ENCODE peak calls at places on chromosomes 12 and 14, in ten cellular contexts. T is HCT116, M is uterus, J is spleen, S is tibial nerve, W is sigmoid colon, I is IMR-90, H is stomach, D is right lobe of liver, Z is body of pancreas. Q is an unnamed sample.

GRCh38 chr12:26823391-26823790 is 9.6 kb downstream of the ITPR2 start:
- DNase-seq in T (no peak), M (no peak), J (no peak), S (no peak), W (no peak), I (peak), H (no peak), D (no peak), Z (no peak), Q (no peak)

GRCh38 chr12:123268850-123269249 is 2.8 kb downstream of the CDK2AP1 start:
- DNase-seq in T (no peak), M (no peak), J (peak), S (no peak), W (no peak), I (no peak), H (no peak), D (no peak), Z (no peak), Q (no peak)

GRCh38 chr12:18363321-18363720 is 102.0 kb downstream of the PIK3C2G start:
- DNase-seq in T (no peak), M (no peak), J (no peak), S (no peak), W (no peak), I (no peak), H (no peak), D (no peak), Z (no peak), Q (no peak)

GRCh38 chr12:47717443-47718193 is 7.7 kb downstream of the ENDOU start:
- DNase-seq in T (no peak), M (peak), J (peak), S (peak), W (peak), I (peak), H (peak), D (no peak), Z (peak), Q (peak)

GRCh38 chr14:103088921-103089320 is 4.9 kb downstream of the LBHD2 start:
- DNase-seq in T (no peak), M (no peak), J (no peak), S (no peak), W (no peak), I (no peak), H (no peak), D (no peak), Z (no peak), Q (no peak)

GRCh38 chr12:112904571-112904970 is 2.2 kb upstream of the OAS1 start:
- DNase-seq in T (no peak), M (no peak), J (no peak), S (no peak), W (no peak), I (no peak), H (no peak), D (no peak), Z (no peak), Q (no peak)

GRCh38 chr12:17928708-17929366 is 161.2 kb downstream of the RERGL start:
- DNase-seq in T (peak), M (no peak), J (no peak), S (no peak), W (no peak), I (peak), H (no peak), D (no peak), Z (no peak), Q (no peak)

GRCh38 chr14:101230851-101231550 is 327.5 kb upstream of the RTL1 start:
- DNase-seq in T (no peak), M (no peak), J (no peak), S (no peak), W (no peak), I (no peak), H (no peak), D (no peak), Z (no peak), Q (no peak)

GRCh38 chr14:78593949-78594348 is 423.8 kb downstream of the NRXN3 start:
- DNase-seq in T (no peak), M (no peak), J (no peak), S (no peak), W (no peak), I (no peak), H (no peak), D (no peak), Z (no peak), Q (no peak)

GRCh38 chr14:101865288-101865687 is 99.1 kb upstream of the DYNC1H1 start:
- DNase-seq in T (no peak), M (no peak), J (no peak), S (no peak), W (no peak), I (no peak), H (no peak), D (no peak), Z (no peak), Q (no peak)

GRCh38 chr12:6693832-6694355 is 4.7 kb upstream of the ZNF384 start:
- DNase-seq in T (no peak), M (no peak), J (peak), S (no peak), W (no peak), I (no peak), H (no peak), D (no peak), Z (no peak), Q (no peak)

GRCh38 chr12:72282721-72283120 is 10.6 kb downstream of the TRHDE start:
- DNase-seq in T (no peak), M (no peak), J (no peak), S (no peak), W (no peak), I (no peak), H (no peak), D (no peak), Z (no peak), Q (no peak)

GRCh38 chr12:114744696-114745095 is 60.7 kb upstream of the TBX3 start:
- DNase-seq in T (no peak), M (peak), J (no peak), S (no peak), W (peak), I (peak), H (no peak), D (no peak), Z (no peak), Q (no peak)

GRCh38 chr14:96197969-96198368 is 6.7 kb upstream of the BDKRB2 start:
- DNase-seq in T (no peak), M (no peak), J (no peak), S (no peak), W (no peak), I (no peak), H (no peak), D (no peak), Z (peak), Q (no peak)

GRCh38 chr14:102525213-102526143 is 15.9 kb upstream of the ANKRD9 start:
- DNase-seq in T (peak), M (peak), J (no peak), S (peak), W (no peak), I (peak), H (no peak), D (no peak), Z (peak), Q (peak)

GRCh38 chr12:6647083-6647604 is at the start of gene ACRBP:
- DNase-seq in T (no peak), M (peak), J (peak), S (peak), W (peak), I (peak), H (peak), D (peak), Z (peak), Q (peak)

GRCh38 chr12:85568395-85569103 is 267.7 kb downstream of the RASSF9 start:
- DNase-seq in T (no peak), M (no peak), J (no peak), S (no peak), W (no peak), I (no peak), H (no peak), D (peak), Z (peak), Q (no peak)

GRCh38 chr14:72836085-72836484 is 57.8 kb downstream of the DPF3 start:
- DNase-seq in T (no peak), M (no peak), J (no peak), S (no peak), W (no peak), I (no peak), H (no peak), D (no peak), Z (no peak), Q (no peak)

GRCh38 chr12:120677765-120678473 is 9.0 kb upstream of the MLEC start:
- DNase-seq in T (no peak), M (no peak), J (no peak), S (no peak), W (no peak), I (no peak), H (no peak), D (no peak), Z (no peak), Q (peak)

GRCh38 chr12:95633049-95633545 is 81.8 kb upstream of the USP44 start:
- DNase-seq in T (peak), M (peak), J (no peak), S (no peak), W (no peak), I (peak), H (peak), D (no peak), Z (peak), Q (peak)

GRCh38 chr12:68538722-68539614 is 71.7 kb upstream of the RAP1B start:
- DNase-seq in T (no peak), M (peak), J (no peak), S (peak), W (peak), I (peak), H (peak), D (no peak), Z (peak), Q (peak)

GRCh38 chr12:14454098-14454907 is 88.8 kb downstream of the ATF7IP start:
- DNase-seq in T (peak), M (no peak), J (no peak), S (no peak), W (no peak), I (peak), H (no peak), D (no peak), Z (peak), Q (peak)

GRCh38 chr14:39446131-39446744 is 14.0 kb upstream of the FBXO33 start:
- DNase-seq in T (no peak), M (no peak), J (no peak), S (no peak), W (no peak), I (no peak), H (no peak), D (no peak), Z (no peak), Q (no peak)

GRCh38 chr12:89962648-89963047 is 254.0 kb upstream of the ATP2B1 start:
- DNase-seq in T (no peak), M (no peak), J (no peak), S (no peak), W (no peak), I (no peak), H (no peak), D (no peak), Z (no peak), Q (peak)

GRCh38 chr12:45214071-45214470 is 1.8 kb upstream of the ANO6 start:
- DNase-seq in T (no peak), M (no peak), J (no peak), S (no peak), W (no peak), I (no peak), H (no peak), D (no peak), Z (no peak), Q (no peak)

GRCh38 chr12:45216983-45217485 is 1.1 kb downstream of the ANO6 start:
- DNase-seq in T (no peak), M (no peak), J (no peak), S (no peak), W (no peak), I (no peak), H (no peak), D (no peak), Z (no peak), Q (peak)

GRCh38 chr12:45216297-45216982 is 545 bp downstream of the ANO6 start:
- DNase-seq in T (no peak), M (peak), J (peak), S (peak), W (peak), I (peak), H (peak), D (peak), Z (peak), Q (peak)

GRCh38 chr12:45214739-45215418 is 1.0 kb upstream of the ANO6 start:
- DNase-seq in T (no peak), M (peak), J (no peak), S (no peak), W (no peak), I (peak), H (no peak), D (no peak), Z (peak), Q (no peak)

DNA sequence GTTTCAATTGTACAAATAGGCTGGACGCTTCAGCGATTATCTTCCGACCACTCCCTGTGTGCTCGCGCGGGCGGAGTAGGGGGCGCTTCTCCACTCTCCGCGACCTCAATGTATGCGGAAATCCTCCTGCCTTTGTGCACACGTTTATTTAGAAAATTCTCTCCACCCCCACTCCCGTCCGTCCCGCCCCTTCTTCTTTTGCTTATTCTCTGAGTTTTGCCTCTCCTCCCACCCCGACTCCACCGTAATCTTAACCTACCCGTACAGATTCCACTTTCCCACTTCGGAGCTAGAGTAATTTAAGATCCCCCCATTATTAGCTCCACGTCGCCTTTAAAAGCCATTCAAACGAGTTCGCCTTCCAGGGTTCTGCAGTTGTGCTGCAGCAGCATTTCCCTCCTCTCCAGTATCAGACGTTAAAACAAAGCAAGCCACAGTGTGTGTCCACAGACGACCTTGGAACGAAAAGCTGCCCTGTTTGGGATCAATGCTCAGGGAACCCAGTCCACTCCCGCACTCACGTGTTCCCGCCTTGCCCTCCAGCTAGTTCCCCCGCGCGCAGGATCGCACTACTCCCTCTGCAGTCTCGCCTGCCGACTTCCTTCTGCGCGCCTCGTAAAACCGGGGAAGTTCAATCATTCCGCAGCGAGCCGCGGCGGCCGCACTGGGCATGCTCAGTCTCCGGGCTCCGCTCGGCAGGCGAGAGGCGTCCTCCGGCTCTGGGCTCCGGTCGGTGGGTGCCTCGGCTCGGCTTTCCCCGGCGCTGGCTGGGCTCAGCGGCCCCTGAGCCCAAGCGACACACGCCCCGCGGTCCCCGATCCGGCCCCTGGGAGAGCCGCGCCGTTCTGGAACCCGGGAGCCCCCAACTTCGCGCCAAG is at the start of gene ANO6:
- DNase-seq in T (peak), M (peak), J (peak), S (peak), W (peak), I (peak), H (peak), D (peak), Z (peak), Q (peak)
- TF ChIP-seq POLR2A in T (peak), M (peak), J (peak), S (peak), W (peak), I (peak), H (peak), D (peak), Z (peak), Q (peak)

GRCh38 chr14:89417469-89418225 is 614 bp upstream of the FOXN3 start:
- DNase-seq in T (peak), M (peak), J (peak), S (peak), W (peak), I (peak), H (peak), D (peak), Z (peak), Q (peak)
- TF ChIP-seq POLR2A in T (no peak), M (peak), J (no peak), S (peak), W (no peak), I (no peak), H (no peak), D (no peak), Z (no peak), Q (no peak)

DNA sequence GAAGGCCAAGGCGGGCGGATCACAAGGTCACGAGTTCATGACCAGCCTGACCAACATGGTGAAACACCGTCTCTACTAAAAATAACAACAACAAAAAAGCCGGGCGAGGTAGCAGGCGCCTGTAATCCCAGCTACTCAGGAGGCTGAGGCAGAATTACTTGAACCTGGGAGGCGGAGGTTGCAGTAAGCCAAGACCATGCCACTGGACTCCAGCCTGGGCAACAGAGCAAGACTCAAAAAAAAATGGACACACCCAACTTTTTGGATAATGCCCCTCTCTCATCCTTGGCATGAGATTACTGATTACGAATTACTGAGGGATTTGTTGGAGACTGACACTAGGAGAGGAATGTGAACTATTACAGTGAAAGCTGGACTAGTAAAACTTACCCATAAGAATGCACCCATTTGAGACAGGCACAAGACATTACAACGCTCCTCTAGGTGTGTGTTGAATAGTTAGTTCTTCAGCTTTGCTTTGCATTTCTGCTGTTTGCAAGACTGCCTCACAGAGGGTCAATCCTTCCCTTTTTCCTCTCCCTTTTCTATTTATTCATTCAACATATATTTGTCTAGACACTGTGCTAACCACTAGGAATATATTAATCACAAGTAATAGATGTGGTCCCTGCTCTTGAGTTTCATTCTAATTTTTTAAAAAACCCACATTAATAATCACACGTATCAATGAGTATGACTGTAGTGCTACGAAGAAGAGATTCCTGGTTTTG is 46.0 kb upstream of the OR5AU1 start:
- DNase-seq in T (no peak), M (no peak), J (no peak), S (no peak), W (no peak), I (no peak), H (no peak), D (no peak), Z (no peak), Q (no peak)
- TF ChIP-seq POLR2A in T (no peak), M (no peak), J (no peak), S (no peak), W (no peak), I (no peak), H (no peak), D (no peak), Z (no peak), Q (no peak)

GRCh38 chr12:106357549-106358409 is at the start of gene POLR3B:
- DNase-seq in T (peak), M (peak), J (peak), S (peak), W (peak), I (peak), H (peak), D (peak), Z (peak), Q (peak)
- TF ChIP-seq POLR2A in T (peak), M (peak), J (no peak), S (peak), W (peak), I (peak), H (peak), D (peak), Z (peak), Q (peak)

DNA sequence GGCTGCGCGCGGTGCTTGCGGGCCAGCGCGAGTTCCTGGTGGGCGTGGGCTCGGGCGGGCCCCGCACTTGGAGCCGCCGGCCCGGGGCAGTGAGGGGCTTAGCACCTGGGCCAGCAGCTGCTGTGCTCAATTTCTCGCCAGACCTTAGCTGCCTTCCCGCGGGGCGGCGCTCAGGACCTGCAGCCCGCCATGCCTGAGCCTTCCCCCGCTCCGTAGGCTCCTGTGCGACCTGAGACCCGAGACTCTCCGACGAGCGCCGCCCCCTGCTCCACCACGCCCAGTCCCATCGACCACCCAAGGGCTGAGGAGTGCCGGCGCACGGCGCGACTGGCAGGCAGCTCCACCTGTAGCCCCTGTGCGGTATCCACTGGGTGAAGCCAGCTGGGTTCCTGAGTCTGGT is 46.0 kb upstream of the PLEKHG3 start:
- DNase-seq in T (no peak), M (no peak), J (peak), S (no peak), W (no peak), I (no peak), H (no peak), D (no peak), Z (no peak), Q (no peak)
- TF ChIP-seq POLR2A in T (no peak), M (no peak), J (no peak), S (no peak), W (no peak), I (no peak), H (no peak), D (no peak), Z (no peak), Q (no peak)

GRCh38 chr12:126862500-126862899 is 1404.5 kb upstream of the TMEM132C start:
- DNase-seq in T (no peak), M (no peak), J (no peak), S (no peak), W (no peak), I (no peak), H (no peak), D (no peak), Z (no peak), Q (no peak)
- TF ChIP-seq POLR2A in T (no peak), M (no peak), J (no peak), S (no peak), W (no peak), I (no peak), H (no peak), D (no peak), Z (no peak), Q (no peak)

GRCh38 chr12:63779498-63780481 is at the start of gene RXYLT1:
- DNase-seq in T (peak), M (peak), J (peak), S (peak), W (peak), I (peak), H (peak), D (peak), Z (peak), Q (peak)
- TF ChIP-seq POLR2A in T (peak), M (peak), J (peak), S (peak), W (peak), I (peak), H (no peak), D (peak), Z (peak), Q (peak)

DNA sequence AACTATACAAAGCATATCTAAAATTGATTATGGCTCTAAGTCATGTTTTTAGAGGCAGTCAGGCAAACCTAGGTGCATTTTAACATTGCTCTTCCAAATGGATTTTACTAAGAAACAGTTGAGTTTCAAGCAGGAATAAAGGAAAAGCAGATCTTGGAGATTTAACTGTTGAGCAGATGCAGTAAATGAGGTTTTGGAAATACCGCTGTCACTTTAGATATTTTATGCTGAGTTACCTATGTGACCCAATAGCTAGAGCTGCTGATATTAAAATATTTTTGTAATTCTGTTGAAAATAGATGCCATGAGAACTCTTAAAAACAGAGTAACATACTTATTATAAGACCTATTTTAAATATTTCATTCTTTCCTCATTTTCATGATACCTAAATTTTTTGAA is 181.4 kb downstream of the SYT1 start:
- DNase-seq in T (no peak), M (no peak), J (no peak), S (no peak), W (no peak), I (no peak), H (no peak), D (no peak), Z (no peak), Q (no peak)
- TF ChIP-seq POLR2A in T (no peak), M (no peak), J (no peak), S (no peak), W (no peak), I (no peak), H (no peak), D (no peak), Z (no peak), Q (no peak)

GRCh38 chr14:23551266-23552028 is at the start of gene ZFHX2:
- DNase-seq in T (peak), M (peak), J (peak), S (peak), W (no peak), I (peak), H (peak), D (peak), Z (peak), Q (peak)
- TF ChIP-seq POLR2A in T (no peak), M (no peak), J (no peak), S (no peak), W (no peak), I (no peak), H (no peak), D (peak), Z (no peak), Q (peak)

Q was measured in NB4.